ENCODE peak calls at places on chromosomes 11 and 22, in ten cellular contexts. Q, W, P, R, V, B, S, I, O and A are unnamed samples.

GRCh38 chr22:23216331-23217170 is 36.2 kb downstream of the BCR start:
- DNase-seq in B (peak; percentile 25), R (no peak), I (no peak), Q (peak; percentile 62), V (peak; percentile 77), P (no peak), W (no peak), S (no peak), O (no peak), A (no peak)

GRCh38 chr11:122778148-122778547 is 60.2 kb upstream of the CRTAM start:
- DNase-seq in Q (no peak), P (no peak), R (no peak), W (no peak), O (no peak), V (no peak), B (no peak), I (peak; percentile 11), S (no peak), A (no peak)

GRCh38 chr11:14414470-14415461 is 55.8 kb upstream of the RRAS2 start:
- DNase-seq in V (no peak), I (no peak), B (no peak), Q (peak; percentile 67), W (no peak), P (no peak), S (no peak), R (no peak), O (no peak), A (peak; percentile 48)

GRCh38 chr11:130527648-130528300 is 79.3 kb downstream of the ADAMTS15 start:
- DNase-seq in I (no peak), B (no peak), W (peak; percentile 74), S (peak; percentile 55), V (no peak), O (no peak), P (no peak), R (no peak), Q (no peak), A (no peak)

GRCh38 chr11:69721061-69721460 is 17.2 kb upstream of the FGF19 start:
- DNase-seq in P (no peak), B (no peak), S (no peak), W (no peak), I (no peak), Q (no peak), O (no peak), R (no peak), V (no peak), A (no peak)

GRCh38 chr11:27350503-27350902 is 12.5 kb downstream of the CCDC34 start:
- DNase-seq in O (no peak), Q (no peak), B (no peak), W (no peak), P (no peak), S (no peak), R (no peak), V (no peak), I (no peak), A (no peak)

GRCh38 chr11:77191429-77191822 is 63.4 kb downstream of the MYO7A start:
- DNase-seq in O (no peak), R (no peak), V (no peak), W (no peak), B (peak; percentile 59), Q (no peak), P (peak; percentile 33), S (no peak), I (no peak), A (no peak)

GRCh38 chr11:2302844-2303626 is 1.2 kb downstream of the TSPAN32 start:
- DNase-seq in O (no peak), W (no peak), Q (no peak), P (peak; percentile 65), B (peak; percentile 71), R (peak; percentile 89), S (peak; percentile 77), V (no peak), I (no peak), A (no peak)

GRCh38 chr22:46149998-46150549 is at the start of gene PPARA:
- DNase-seq in O (peak; percentile 67), R (peak; percentile 95), W (no peak), B (peak; percentile 97), S (peak; percentile 90), I (peak; percentile 52), Q (peak; percentile 87), P (peak; percentile 96), V (peak; percentile 60), A (peak; percentile 99)

GRCh38 chr11:122023614-122024250 is 92.3 kb downstream of the BLID start:
- DNase-seq in W (no peak), O (no peak), R (no peak), S (no peak), V (no peak), B (no peak), Q (no peak), P (no peak), I (no peak), A (no peak)

GRCh38 chr11:45145421-45146071 is 893 bp upstream of the PRDM11 start:
- DNase-seq in P (peak; percentile 53), S (peak; percentile 43), B (peak; percentile 82), I (no peak), O (no peak), V (no peak), R (peak; percentile 31), Q (no peak), W (peak; percentile 32), A (no peak)

DNA sequence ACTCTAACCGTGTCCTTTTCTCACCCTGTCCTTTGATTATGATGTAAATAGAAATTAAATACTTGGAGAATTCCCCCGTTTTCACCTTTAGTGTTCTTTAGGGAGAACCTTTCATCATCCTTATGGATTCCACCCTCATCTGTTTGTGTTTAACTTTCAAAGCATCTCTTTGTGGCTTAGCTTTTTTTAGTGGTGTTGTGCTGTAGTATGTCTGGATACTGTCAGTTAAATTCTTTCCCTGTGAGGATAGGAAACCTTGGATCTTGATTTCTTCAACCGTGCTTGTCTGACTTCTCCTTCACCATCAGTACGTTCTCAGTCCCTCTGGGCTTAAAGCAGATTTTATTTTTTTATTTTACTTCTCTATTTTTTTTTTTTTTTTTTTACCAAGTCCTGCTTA is 48.6 kb downstream of the PPP6R3 start:
- DNase-seq in Q (no peak), O (no peak), P (no peak), I (peak; percentile 1), S (no peak), R (no peak), W (no peak), B (no peak), V (no peak), A (no peak)
- TF ChIP-seq CTCF in Q (no peak), O (no peak), P (no peak), I (no peak), S (no peak), R (no peak), W (no peak), B (no peak), V (no peak), A (no peak)

DNA sequence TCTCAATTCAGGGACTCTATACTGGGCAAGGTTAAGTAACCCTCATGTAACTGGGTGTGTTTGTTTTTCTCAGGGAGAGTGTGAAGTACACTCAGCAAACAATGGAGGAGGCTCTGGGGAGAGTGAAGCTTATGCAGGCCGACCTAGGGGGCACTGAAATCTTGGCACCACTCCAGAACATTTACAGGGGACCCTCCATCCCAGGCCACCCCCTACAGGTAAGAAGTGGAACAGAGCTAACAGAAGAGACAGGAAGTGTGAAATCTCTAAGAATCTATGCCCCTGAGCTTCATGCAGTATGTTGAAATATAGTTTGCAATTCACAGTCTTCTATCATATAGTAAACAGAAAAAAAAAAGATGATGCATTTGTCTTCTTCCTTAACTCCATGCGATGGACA is 8.3 kb downstream of the VWA5A start:
- DNase-seq in W (no peak), Q (peak; percentile 12), S (no peak), I (no peak), R (no peak), P (no peak), V (no peak), O (no peak), B (no peak), A (no peak)
- TF ChIP-seq CTCF in W (peak; percentile 29), Q (peak; percentile 6), S (no peak), I (no peak), R (no peak), P (no peak), V (no peak), O (peak; percentile 31), B (no peak), A (no peak)

GRCh38 chr11:64356498-64357411 is 2.2 kb upstream of the RPS6KA4 start:
- DNase-seq in S (no peak), R (peak; percentile 57), W (no peak), O (peak; percentile 65), V (no peak), Q (peak; percentile 52), B (peak; percentile 74), I (peak; percentile 53), P (peak; percentile 60), A (no peak)
- TF ChIP-seq CTCF in S (peak; percentile 22), R (no peak), W (peak; percentile 71), O (peak; percentile 57), V (peak; percentile 26), Q (peak; percentile 32), B (no peak), I (peak; percentile 68), P (peak; percentile 38), A (peak; percentile 38)

GRCh38 chr22:17751596-17751995 is 22.7 kb downstream of the BID start:
- DNase-seq in W (no peak), P (no peak), B (no peak), R (no peak), V (no peak), I (no peak), S (no peak), O (no peak), Q (no peak), A (no peak)

GRCh38 chr22:17753401-17753989 is 20.8 kb downstream of the BID start:
- DNase-seq in O (no peak), W (peak; percentile 20), S (no peak), R (no peak), I (no peak), P (no peak), B (no peak), V (no peak), Q (no peak), A (peak; percentile 15)

GRCh38 chr22:17749605-17750395 is 24.5 kb downstream of the BID start:
- DNase-seq in V (no peak), B (no peak), Q (no peak), W (no peak), R (no peak), I (no peak), P (no peak), O (no peak), S (no peak), A (no peak)

GRCh38 chr22:17748555-17749353 is 25.5 kb downstream of the BID start:
- DNase-seq in W (no peak), R (no peak), I (no peak), V (no peak), S (no peak), Q (no peak), B (no peak), O (peak; percentile 8), P (no peak), A (no peak)

DNA sequence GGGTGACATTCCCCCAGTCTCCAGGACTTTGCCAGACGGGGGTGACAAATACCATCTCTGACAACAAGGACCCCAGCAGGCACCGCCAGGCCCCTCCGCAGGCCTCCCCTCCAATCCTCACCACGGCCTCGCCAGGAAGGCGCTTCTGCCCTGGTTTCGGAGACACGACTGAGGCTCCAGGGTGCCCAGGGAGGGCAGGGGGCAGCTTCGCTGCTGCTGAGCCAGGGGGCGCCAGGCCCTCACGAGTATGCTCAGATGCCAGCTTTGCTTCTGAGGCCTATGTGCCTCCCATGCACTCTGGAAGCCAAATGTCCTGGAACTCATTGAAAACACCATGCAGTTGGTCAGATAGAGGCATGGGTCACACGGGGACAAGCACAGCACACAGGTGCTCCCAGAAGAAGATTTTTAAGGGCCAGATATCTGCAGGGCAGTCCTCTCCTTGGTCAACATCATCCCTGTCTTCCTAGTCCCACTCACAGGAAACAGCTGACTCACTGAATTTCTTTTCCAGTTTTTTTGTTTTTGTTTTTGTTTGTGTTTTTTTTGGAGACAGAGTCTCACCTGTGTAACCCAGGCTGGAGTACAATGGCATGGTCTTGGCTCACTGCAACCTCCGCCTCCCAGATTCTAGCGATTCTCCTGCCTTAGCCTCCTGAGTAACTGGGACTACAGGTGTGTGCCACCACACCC is 19.9 kb downstream of the BID start:
- DNase-seq in S (no peak), V (no peak), W (no peak), R (no peak), B (no peak), I (no peak), O (no peak), Q (peak; percentile 38), P (no peak), A (no peak)
- TF ChIP-seq CTCF in S (peak; percentile 44), V (no peak), W (peak; percentile 57), R (no peak), B (peak; percentile 9), I (peak; percentile 38), O (no peak), Q (peak; percentile 29), P (peak; percentile 12), A (peak; percentile 35)